ENCODE peak calls at places on chromosomes 1 and 21, in eight cellular contexts. E is heart right ventricle; T is pons; L is stimulated activated naive B cell treated with anti-CD40 and anti-IgM and Interleukin-4, amounts not matched to agents 10 μg/mL and 1 μg/mL and 100 μg/mL, for 72 hours; R is non-pigmented ciliary epithelial cell; H is lung; I is EH; F is MCF 10A. S is an unnamed sample.

GRCh38 chr1:90393025-90393424 is 324.1 kb downstream of the BARHL2 start:
- DNase-seq in E (no peak), T (no peak), L (no peak), R (no peak), H (no peak), I (peak; percentile 7), F (no peak), S (no peak)

GRCh38 chr1:208741296-208741695 is 497.1 kb upstream of the PLXNA2 start:
- DNase-seq in E (no peak), T (no peak), L (no peak), R (no peak), H (no peak), I (peak; percentile 2), F (no peak), S (no peak)

GRCh38 chr1:245161866-245162265 is 7.1 kb downstream of the KIF26B start:
- DNase-seq in E (no peak), T (no peak), L (no peak), R (no peak), H (no peak), I (no peak), F (no peak), S (no peak)

GRCh38 chr21:33899199-33899598 is 16.4 kb downstream of the ATP5PO start:
- DNase-seq in E (no peak), T (no peak), L (no peak), R (peak; percentile 5), H (no peak), I (peak; percentile 41), F (no peak), S (no peak)

GRCh38 chr1:245894843-245895242 is 612.2 kb downstream of the SMYD3 start:
- DNase-seq in E (no peak), T (peak; percentile 72), L (no peak), R (no peak), H (no peak), I (peak; percentile 3), F (no peak), S (no peak)

GRCh38 chr1:58720680-58721079 is 20.8 kb upstream of the MYSM1 start:
- DNase-seq in E (no peak), T (no peak), L (no peak), R (no peak), H (no peak), I (peak; percentile 27), F (peak; percentile 41), S (no peak)

GRCh38 chr1:55318111-55318817 is 103.1 kb upstream of the USP24 start:
- DNase-seq in E (peak; percentile 54), T (peak; percentile 40), L (peak; percentile 6), R (no peak), H (no peak), I (peak; percentile 44), F (no peak), S (no peak)

GRCh38 chr21:17462276-17462981 is 50.4 kb upstream of the CXADR start:
- DNase-seq in E (no peak), T (no peak), L (no peak), R (peak; percentile 38), H (no peak), I (peak; percentile 16), F (peak; percentile 54), S (no peak)

GRCh38 chr1:87325982-87326738 is 2.5 kb upstream of the LMO4 start:
- DNase-seq in E (peak; percentile 63), T (peak; percentile 79), L (peak; percentile 30), R (no peak), H (peak; percentile 42), I (peak; percentile 55), F (peak; percentile 72), S (peak; percentile 13)

S was measured in T-helper 1 cell.